ENCODE peak calls at places on chromosomes 13 and 19, in eight cellular contexts. One of them, this sample, is unnamed.

GRCh38 chr13:112575295-112575622 is 12.7 kb downstream of the TUBGCP3 start:
- DNase-seq in aorta: no peak
- DNase-seq in IMR-90: no peak
- DNase-seq in RWPE2: no peak
- DNase-seq in psoas muscle: no peak
- DNase-seq in cardiac muscle cell: no peak
- DNase-seq in H1: no peak
- DNase-seq in breast epithelium: no peak
- DNase-seq in this sample: no peak

GRCh38 chr19:5145521-5146511 is 176.9 kb downstream of the KDM4B start:
- DNase-seq in aorta: peak
- DNase-seq in IMR-90: no peak
- DNase-seq in RWPE2: peak
- DNase-seq in psoas muscle: peak
- DNase-seq in cardiac muscle cell: no peak
- DNase-seq in H1: no peak
- DNase-seq in breast epithelium: no peak
- DNase-seq in this sample: no peak

GRCh38 chr19:4338441-4339350 is at the start of gene STAP2:
- DNase-seq in aorta: no peak
- DNase-seq in IMR-90: no peak
- DNase-seq in RWPE2: no peak
- DNase-seq in psoas muscle: no peak
- DNase-seq in cardiac muscle cell: peak
- DNase-seq in H1: peak
- DNase-seq in breast epithelium: peak
- DNase-seq in this sample: no peak

GRCh38 chr13:98390086-98390697 is 186.7 kb downstream of the STK24 start:
- DNase-seq in aorta: no peak
- DNase-seq in IMR-90: peak
- DNase-seq in RWPE2: no peak
- DNase-seq in psoas muscle: no peak
- DNase-seq in cardiac muscle cell: no peak
- DNase-seq in H1: no peak
- DNase-seq in breast epithelium: no peak
- DNase-seq in this sample: no peak

GRCh38 chr13:111552891-111553637 is 232.6 kb downstream of the TEX29 start:
- DNase-seq in aorta: peak
- DNase-seq in IMR-90: no peak
- DNase-seq in RWPE2: no peak
- DNase-seq in psoas muscle: no peak
- DNase-seq in cardiac muscle cell: no peak
- DNase-seq in H1: no peak
- DNase-seq in breast epithelium: no peak
- DNase-seq in this sample: no peak

GRCh38 chr19:19105365-19106060 is 32.8 kb downstream of the TMEM161A start:
- DNase-seq in aorta: peak
- DNase-seq in IMR-90: no peak
- DNase-seq in RWPE2: no peak
- DNase-seq in psoas muscle: no peak
- DNase-seq in cardiac muscle cell: peak
- DNase-seq in H1: peak
- DNase-seq in breast epithelium: no peak
- DNase-seq in this sample: peak

GRCh38 chr19:35774274-35775045 is 904 bp upstream of the ARHGAP33 start:
- DNase-seq in aorta: peak
- DNase-seq in IMR-90: no peak
- DNase-seq in RWPE2: no peak
- DNase-seq in psoas muscle: no peak
- DNase-seq in cardiac muscle cell: no peak
- DNase-seq in H1: no peak
- DNase-seq in breast epithelium: no peak
- DNase-seq in this sample: peak

GRCh38 chr19:4061178-4061682 is 5.5 kb downstream of the ZBTB7A start:
- DNase-seq in aorta: peak
- DNase-seq in IMR-90: no peak
- DNase-seq in RWPE2: peak
- DNase-seq in psoas muscle: peak
- DNase-seq in cardiac muscle cell: no peak
- DNase-seq in H1: no peak
- DNase-seq in breast epithelium: peak
- DNase-seq in this sample: no peak

GRCh38 chr19:5125797-5126497 is 157.0 kb downstream of the KDM4B start:
- DNase-seq in aorta: no peak
- DNase-seq in IMR-90: peak
- DNase-seq in RWPE2: no peak
- DNase-seq in psoas muscle: no peak
- DNase-seq in cardiac muscle cell: peak
- DNase-seq in H1: peak
- DNase-seq in breast epithelium: no peak
- DNase-seq in this sample: no peak

GRCh38 chr19:10217085-10217484 is 14.0 kb downstream of the S1PR2 start:
- DNase-seq in aorta: no peak
- DNase-seq in IMR-90: no peak
- DNase-seq in RWPE2: no peak
- DNase-seq in psoas muscle: no peak
- DNase-seq in cardiac muscle cell: no peak
- DNase-seq in H1: no peak
- DNase-seq in breast epithelium: no peak
- DNase-seq in this sample: no peak

GRCh38 chr13:112905990-112906641 is 62.9 kb upstream of the MCF2L start:
- DNase-seq in aorta: peak
- DNase-seq in IMR-90: no peak
- DNase-seq in RWPE2: no peak
- DNase-seq in psoas muscle: no peak
- DNase-seq in cardiac muscle cell: no peak
- DNase-seq in H1: peak
- DNase-seq in breast epithelium: peak
- DNase-seq in this sample: no peak

GRCh38 chr13:23959231-23959862 is 62.0 kb upstream of the C1QTNF9B start:
- DNase-seq in aorta: no peak
- DNase-seq in IMR-90: peak
- DNase-seq in RWPE2: no peak
- DNase-seq in psoas muscle: no peak
- DNase-seq in cardiac muscle cell: no peak
- DNase-seq in H1: no peak
- DNase-seq in breast epithelium: no peak
- DNase-seq in this sample: no peak

GRCh38 chr13:24243311-24243710 is 66.1 kb upstream of the C1QTNF9 start:
- DNase-seq in aorta: no peak
- DNase-seq in IMR-90: no peak
- DNase-seq in RWPE2: no peak
- DNase-seq in psoas muscle: no peak
- DNase-seq in cardiac muscle cell: no peak
- DNase-seq in H1: no peak
- DNase-seq in breast epithelium: no peak
- DNase-seq in this sample: no peak

GRCh38 chr13:60583911-60584753 is 187.1 kb downstream of the TDRD3 start:
- DNase-seq in aorta: no peak
- DNase-seq in IMR-90: peak
- DNase-seq in RWPE2: no peak
- DNase-seq in psoas muscle: no peak
- DNase-seq in cardiac muscle cell: no peak
- DNase-seq in H1: peak
- DNase-seq in breast epithelium: no peak
- DNase-seq in this sample: no peak

GRCh38 chr13:22738357-22738756 is 442.4 kb upstream of the SGCG start:
- DNase-seq in aorta: no peak
- DNase-seq in IMR-90: no peak
- DNase-seq in RWPE2: no peak
- DNase-seq in psoas muscle: no peak
- DNase-seq in cardiac muscle cell: no peak
- DNase-seq in H1: no peak
- DNase-seq in breast epithelium: no peak
- DNase-seq in this sample: no peak

GRCh38 chr19:44588753-44589112 is 24.6 kb upstream of the IGSF23 start:
- DNase-seq in aorta: no peak
- DNase-seq in IMR-90: no peak
- DNase-seq in RWPE2: no peak
- DNase-seq in psoas muscle: no peak
- DNase-seq in cardiac muscle cell: no peak
- DNase-seq in H1: no peak
- DNase-seq in breast epithelium: no peak
- DNase-seq in this sample: no peak

GRCh38 chr13:36377822-36378480 is 31.8 kb upstream of the SPART start:
- DNase-seq in aorta: no peak
- DNase-seq in IMR-90: peak
- DNase-seq in RWPE2: no peak
- DNase-seq in psoas muscle: no peak
- DNase-seq in cardiac muscle cell: no peak
- DNase-seq in H1: no peak
- DNase-seq in breast epithelium: no peak
- DNase-seq in this sample: no peak

GRCh38 chr19:3783660-3784584 is 2.3 kb downstream of the MATK start:
- DNase-seq in aorta: no peak
- DNase-seq in IMR-90: no peak
- DNase-seq in RWPE2: peak
- DNase-seq in psoas muscle: no peak
- DNase-seq in cardiac muscle cell: no peak
- DNase-seq in H1: peak
- DNase-seq in breast epithelium: no peak
- DNase-seq in this sample: peak

GRCh38 chr13:98842858-98843481 is 90.5 kb upstream of the SLC15A1 start:
- DNase-seq in aorta: peak
- DNase-seq in IMR-90: peak
- DNase-seq in RWPE2: no peak
- DNase-seq in psoas muscle: peak
- DNase-seq in cardiac muscle cell: peak
- DNase-seq in H1: peak
- DNase-seq in breast epithelium: no peak
- DNase-seq in this sample: peak

GRCh38 chr19:56837492-56837891 is 3.0 kb downstream of the PEG3 start:
- DNase-seq in aorta: peak
- DNase-seq in IMR-90: no peak
- DNase-seq in RWPE2: no peak
- DNase-seq in psoas muscle: peak
- DNase-seq in cardiac muscle cell: no peak
- DNase-seq in H1: no peak
- DNase-seq in breast epithelium: peak
- DNase-seq in this sample: peak
- H3K4me3 ChIP-seq in aorta: no peak
- H3K4me3 ChIP-seq in IMR-90: no peak
- H3K4me3 ChIP-seq in RWPE2: peak
- H3K4me3 ChIP-seq in psoas muscle: peak
- H3K4me3 ChIP-seq in cardiac muscle cell: no peak
- H3K4me3 ChIP-seq in H1: no peak
- H3K4me3 ChIP-seq in breast epithelium: peak
- H3K4me3 ChIP-seq in this sample: peak

DNA sequence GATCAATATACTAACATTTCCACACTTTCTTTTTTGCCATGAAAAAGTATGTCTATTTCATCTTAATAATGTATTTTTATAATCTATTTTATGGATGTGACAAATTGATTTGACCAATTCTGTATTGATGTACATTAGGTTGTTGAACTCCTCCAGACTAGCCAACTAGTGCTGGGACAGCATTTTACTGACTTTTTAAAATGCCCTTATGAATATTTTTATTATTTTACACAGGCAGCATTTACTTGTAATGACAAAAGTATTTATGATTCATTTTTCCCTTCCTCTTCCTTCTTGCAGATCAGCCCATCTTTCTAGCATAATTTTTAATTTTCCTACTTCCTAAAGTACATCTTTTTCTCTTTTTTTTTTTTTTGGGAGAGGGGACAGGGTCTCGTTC is 918 bp upstream of the FUZ start:
- DNase-seq in aorta: no peak
- DNase-seq in IMR-90: no peak
- DNase-seq in RWPE2: no peak
- DNase-seq in psoas muscle: no peak
- DNase-seq in cardiac muscle cell: no peak
- DNase-seq in H1: no peak
- DNase-seq in breast epithelium: no peak
- DNase-seq in this sample: no peak
- H3K27ac ChIP-seq in aorta: no peak
- H3K27ac ChIP-seq in IMR-90: no peak
- H3K27ac ChIP-seq in RWPE2: no peak
- H3K27ac ChIP-seq in psoas muscle: peak
- H3K27ac ChIP-seq in cardiac muscle cell: peak
- H3K27ac ChIP-seq in H1: peak
- H3K27ac ChIP-seq in breast epithelium: peak
- H3K27ac ChIP-seq in this sample: no peak

DNA sequence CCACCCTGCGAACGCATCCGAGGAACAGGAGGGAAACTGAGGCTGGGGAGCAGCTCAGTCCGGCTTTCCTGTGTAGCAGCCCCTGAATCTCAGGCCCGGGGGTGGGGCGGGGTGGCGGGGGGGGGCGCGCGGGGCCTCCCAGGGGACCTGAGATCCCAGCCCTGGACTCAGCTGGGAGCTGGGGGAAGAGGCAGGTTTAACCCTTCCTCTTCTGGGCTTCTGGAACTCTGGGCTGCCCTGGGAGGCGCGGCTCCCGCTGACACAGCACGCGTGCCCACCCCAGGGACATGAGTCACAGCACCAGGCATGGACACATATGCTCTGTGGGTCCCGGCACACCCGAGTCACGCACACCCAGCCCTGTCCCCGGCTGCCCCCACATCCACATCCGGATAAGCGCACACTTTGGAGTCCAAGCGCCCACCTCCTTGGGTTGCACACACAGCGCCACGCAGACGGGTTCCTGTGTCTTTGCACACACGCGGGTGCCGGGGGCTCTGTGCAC is 3.5 kb upstream of the CIRBP start:
- DNase-seq in aorta: peak
- DNase-seq in IMR-90: peak
- DNase-seq in RWPE2: no peak
- DNase-seq in psoas muscle: peak
- DNase-seq in cardiac muscle cell: no peak
- DNase-seq in H1: no peak
- DNase-seq in breast epithelium: no peak
- DNase-seq in this sample: peak
- H3K4me3 ChIP-seq in aorta: no peak
- H3K4me3 ChIP-seq in IMR-90: peak
- H3K4me3 ChIP-seq in RWPE2: peak
- H3K4me3 ChIP-seq in psoas muscle: peak
- H3K4me3 ChIP-seq in cardiac muscle cell: peak
- H3K4me3 ChIP-seq in H1: peak
- H3K4me3 ChIP-seq in breast epithelium: peak
- H3K4me3 ChIP-seq in this sample: peak

DNA sequence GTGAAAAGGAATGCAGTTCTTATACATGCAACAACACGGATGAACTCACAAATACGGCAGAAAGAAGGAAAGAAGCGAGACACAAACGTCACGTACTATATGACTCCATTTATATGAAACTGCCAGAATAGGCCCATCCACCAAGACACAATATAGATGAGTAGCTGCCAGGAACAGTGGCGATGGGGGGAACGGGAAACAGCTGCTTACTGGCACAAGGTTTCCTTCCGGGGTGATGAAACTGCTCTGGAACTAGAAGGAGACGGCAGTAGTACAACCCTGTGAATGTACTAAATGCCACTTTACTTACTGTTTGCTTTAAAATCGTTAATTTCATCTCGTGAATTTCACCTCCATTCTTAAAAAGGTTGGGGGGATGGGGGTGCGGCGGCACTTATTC is 28.9 kb downstream of the MLLT1 start:
- DNase-seq in aorta: no peak
- DNase-seq in IMR-90: no peak
- DNase-seq in RWPE2: no peak
- DNase-seq in psoas muscle: no peak
- DNase-seq in cardiac muscle cell: no peak
- DNase-seq in H1: no peak
- DNase-seq in breast epithelium: no peak
- DNase-seq in this sample: no peak
- H3K27ac ChIP-seq in aorta: no peak
- H3K27ac ChIP-seq in IMR-90: no peak
- H3K27ac ChIP-seq in RWPE2: no peak
- H3K27ac ChIP-seq in psoas muscle: no peak
- H3K27ac ChIP-seq in cardiac muscle cell: no peak
- H3K27ac ChIP-seq in H1: no peak
- H3K27ac ChIP-seq in breast epithelium: no peak
- H3K27ac ChIP-seq in this sample: no peak

GRCh38 chr13:97226788-97227627 is 4.9 kb downstream of the MBNL2 start:
- DNase-seq in aorta: no peak
- DNase-seq in IMR-90: no peak
- DNase-seq in RWPE2: no peak
- DNase-seq in psoas muscle: no peak
- DNase-seq in cardiac muscle cell: no peak
- DNase-seq in H1: no peak
- DNase-seq in breast epithelium: no peak
- DNase-seq in this sample: no peak
- H3K4me3 ChIP-seq in aorta: no peak
- H3K4me3 ChIP-seq in IMR-90: no peak
- H3K4me3 ChIP-seq in RWPE2: no peak
- H3K4me3 ChIP-seq in psoas muscle: peak
- H3K4me3 ChIP-seq in cardiac muscle cell: no peak
- H3K4me3 ChIP-seq in H1: no peak
- H3K4me3 ChIP-seq in breast epithelium: peak
- H3K4me3 ChIP-seq in this sample: no peak